ENCODE peak calls at places on chromosomes 4 and X, in nine cellular contexts. E, S, H, G, V, B, I, A and M are unnamed samples.

GRCh38 chr4:40316333-40316781 is 18.8 kb upstream of the CHRNA9 start:
- DNase-seq in S (no peak), I (no peak), A (no peak), H (peak; percentile 69), G (peak; percentile 41), B (no peak), E (no peak), V (peak; percentile 85), M (no peak)

GRCh38 chr4:6307230-6307629 is 37.6 kb downstream of the WFS1 start:
- DNase-seq in V (no peak), B (no peak), H (no peak), E (no peak), A (no peak), S (no peak), I (no peak), G (no peak), M (no peak)

GRCh38 chr4:157075811-157076577 is at the start of gene GLRB:
- DNase-seq in H (peak; percentile 78), G (peak; percentile 49), A (no peak), B (no peak), S (no peak), V (peak; percentile 49), I (peak; percentile 20), E (peak; percentile 42), M (no peak)

GRCh38 chr4:151582098-151582497 is 173.1 kb downstream of the FHIP1A start:
- DNase-seq in A (no peak), H (no peak), E (no peak), I (no peak), S (no peak), V (no peak), B (no peak), G (no peak), M (no peak)

GRCh38 chr4:182745268-182745667 is 171.9 kb downstream of the DCTD start:
- DNase-seq in B (peak; percentile 33), E (peak; percentile 64), G (no peak), H (peak; percentile 39), A (no peak), I (no peak), S (no peak), V (no peak), M (peak; percentile 62)

GRCh38 chrX:116009348-116009747 is 161.2 kb upstream of the AGTR2 start:
- DNase-seq in H (no peak), A (no peak), E (no peak), G (no peak), S (no peak), I (no peak), B (no peak), V (no peak), M (no peak)

GRCh38 chr4:116811730-116812129 is 273.6 kb downstream of the TRAM1L1 start:
- DNase-seq in G (no peak), V (no peak), A (no peak), S (no peak), E (no peak), I (no peak), H (no peak), B (no peak), M (no peak)

GRCh38 chr4:19214591-19214990 is 1037.1 kb upstream of the SLIT2 start:
- DNase-seq in B (no peak), S (no peak), E (no peak), G (no peak), I (no peak), V (no peak), H (no peak), A (no peak), M (no peak)

GRCh38 chr4:148786699-148787098 is 344.5 kb upstream of the NR3C2 start:
- DNase-seq in S (no peak), A (no peak), E (no peak), I (no peak), V (no peak), H (no peak), G (no peak), B (no peak), M (no peak)

GRCh38 chr4:144399927-144400326 is 246.0 kb upstream of the HHIP start:
- DNase-seq in I (no peak), E (no peak), V (peak; percentile 95), A (no peak), G (peak; percentile 13), B (no peak), S (no peak), H (no peak), M (no peak)

GRCh38 chrX:106995678-106996077 is 4.3 kb downstream of the MORC4 start:
- DNase-seq in G (no peak), A (no peak), S (no peak), V (no peak), H (no peak), B (no peak), E (no peak), I (no peak), M (no peak)

GRCh38 chrX:39931554-39932282 is 166.0 kb downstream of the BCOR start:
- DNase-seq in B (no peak), G (no peak), E (no peak), V (no peak), H (no peak), I (no peak), S (no peak), A (no peak), M (no peak)

GRCh38 chr4:93066746-93067145 is 761.8 kb upstream of the ATOH1 start:
- DNase-seq in V (peak; percentile 25), E (no peak), H (no peak), A (no peak), G (no peak), S (no peak), I (no peak), B (no peak), M (no peak)

GRCh38 chr4:88419874-88420273 is 37.0 kb upstream of the HERC5 start:
- DNase-seq in V (no peak), H (no peak), A (no peak), E (no peak), G (no peak), B (no peak), I (no peak), S (no peak), M (no peak)

GRCh38 chr4:95547708-95548471 is 883 bp downstream of the UNC5C start:
- DNase-seq in B (no peak), E (no peak), H (peak; percentile 73), A (no peak), S (no peak), I (peak; percentile 65), V (peak; percentile 20), G (peak; percentile 29), M (no peak)

GRCh38 chr4:7648813-7649395 is 214.2 kb upstream of the PSAPL1 start:
- DNase-seq in H (no peak), I (no peak), A (no peak), S (no peak), V (no peak), G (no peak), E (no peak), B (no peak), M (no peak)

GRCh38 chr4:150152764-150153163 is 74.5 kb downstream of the DCLK2 start:
- DNase-seq in S (no peak), B (no peak), I (no peak), H (no peak), V (no peak), E (no peak), G (no peak), A (no peak), M (no peak)

GRCh38 chr4:83850435-83850834 is 314.5 kb downstream of the GPAT3 start:
- DNase-seq in I (no peak), E (no peak), S (no peak), A (no peak), H (no peak), B (no peak), V (peak; percentile 100), G (no peak), M (no peak)

GRCh38 chr4:64940698-64941097 is 531.4 kb upstream of the TECRL start:
- DNase-seq in G (no peak), A (no peak), S (no peak), V (peak; percentile 91), E (no peak), H (no peak), I (no peak), B (no peak), M (no peak)

GRCh38 chrX:38206542-38206941 is 14.1 kb downstream of the SRPX start:
- DNase-seq in B (no peak), I (no peak), E (no peak), H (no peak), G (no peak), S (no peak), A (no peak), V (no peak), M (no peak)

GRCh38 chr4:81069706-81070331 is 39.3 kb downstream of the BMP3 start:
- DNase-seq in A (peak; percentile 13), B (peak; percentile 82), H (peak; percentile 96), E (peak; percentile 79), G (peak; percentile 7), S (peak; percentile 32), V (peak; percentile 82), I (peak; percentile 4), M (peak; percentile 63)

GRCh38 chr4:181952478-181952877 is 290.7 kb upstream of the TENM3 start:
- DNase-seq in G (peak; percentile 24), S (no peak), I (no peak), B (peak; percentile 65), E (no peak), H (peak; percentile 34), A (no peak), V (peak; percentile 92), M (no peak)

GRCh38 chr4:80011636-80012236 is 61.3 kb downstream of the ANTXR2 start:
- DNase-seq in V (no peak), G (peak; percentile 47), I (no peak), B (no peak), A (no peak), S (no peak), E (no peak), H (no peak), M (no peak)

GRCh38 chr4:148441986-148442829 is at the start of gene NR3C2:
- DNase-seq in B (peak; percentile 83), A (peak; percentile 93), S (peak; percentile 90), I (peak; percentile 97), V (peak; percentile 99), H (peak; percentile 100), E (peak; percentile 45), G (peak; percentile 100), M (peak; percentile 80)

GRCh38 chrX:69133561-69134542 is 31.4 kb downstream of the PJA1 start:
- DNase-seq in S (no peak), V (peak; percentile 81), I (no peak), E (peak; percentile 14), A (no peak), G (peak; percentile 79), B (peak; percentile 24), H (peak; percentile 90), M (no peak)

GRCh38 chr4:107317596-107317995 is 281.5 kb upstream of the DKK2 start:
- DNase-seq in G (no peak), I (no peak), S (no peak), V (no peak), A (no peak), B (no peak), E (no peak), H (no peak), M (no peak)

GRCh38 chrX:71996826-71997225 is 86.2 kb downstream of the NHSL2 start:
- DNase-seq in S (no peak), E (no peak), H (no peak), G (peak; percentile 49), V (no peak), A (no peak), B (no peak), I (no peak), M (no peak)

GRCh38 chr4:66071911-66072310 is 401.6 kb upstream of the EPHA5 start:
- DNase-seq in I (no peak), G (no peak), E (no peak), B (no peak), V (no peak), H (no peak), S (no peak), A (no peak), M (no peak)

GRCh38 chr4:52714597-52715254 is 36.5 kb downstream of the ERVMER34-1 start:
- DNase-seq in H (no peak), V (no peak), B (no peak), S (no peak), I (no peak), G (no peak), E (no peak), A (no peak), M (no peak)

GRCh38 chr4:18533262-18533775 is 511.8 kb upstream of the LCORL start:
- DNase-seq in H (no peak), V (no peak), G (no peak), I (no peak), B (no peak), E (no peak), A (no peak), S (no peak), M (no peak)

GRCh38 chr4:151184523-151185458 is 85.4 kb downstream of the RPS3A start:
- DNase-seq in G (no peak), V (peak; percentile 67), I (no peak), E (no peak), A (no peak), H (no peak), B (no peak), S (no peak), M (no peak)